ENCODE peak calls at places on chromosomes 6 and 20, in eight cellular contexts. K is lung microvascular endothelial cell; U is breast epithelium; J is H7; Q is stimulated activated CD8-positive, alpha-beta memory T cell treated with anti-CD3 and anti-CD28 coated beads, Interleukin-4, amount 100 ng/mL, for 4 hours; M is stomach; B is ELR; E is Right ventricle myocardium superior. Y is an unnamed sample.

GRCh38 chr6:141490982-141491381 is 641.7 kb upstream of the GJE1 start:
- DNase-seq in K (no peak), U (no peak), J (no peak), Q (no peak), M (no peak), B (no peak), E (no peak), Y (no peak)

GRCh38 chr20:63008541-63009043 is 1.8 kb upstream of the BHLHE23 start:
- DNase-seq in K (no peak), U (no peak), J (no peak), Q (no peak), M (no peak), B (no peak), E (no peak), Y (no peak)

GRCh38 chr6:26170181-26170580 is 83.0 kb downstream of the HFE start:
- DNase-seq in K (no peak), U (no peak), J (no peak), Q (no peak), M (no peak), B (no peak), E (no peak), Y (no peak)

GRCh38 chr6:72002415-72002814 is 116.1 kb downstream of the RIMS1 start:
- DNase-seq in K (no peak), U (no peak), J (no peak), Q (no peak), M (no peak), B (no peak), E (no peak), Y (no peak)

GRCh38 chr20:48618052-48618451 is 209.7 kb downstream of the PREX1 start:
- DNase-seq in K (no peak), U (no peak), J (no peak), Q (no peak), M (no peak), B (no peak), E (no peak), Y (no peak)

GRCh38 chr6:119749341-119749740 is 399.8 kb upstream of the MAN1A1 start:
- DNase-seq in K (no peak), U (no peak), J (no peak), Q (no peak), M (no peak), B (no peak), E (no peak), Y (no peak)

GRCh38 chr6:167898673-167899311 is 72.1 kb downstream of the AFDN start:
- DNase-seq in K (peak; percentile 63), U (no peak), J (no peak), Q (no peak), M (no peak), B (peak; percentile 69), E (no peak), Y (peak; percentile 6)

GRCh38 chr6:55174211-55175013 is at the start of gene HCRTR2:
- DNase-seq in K (no peak), U (no peak), J (no peak), Q (no peak), M (no peak), B (peak; percentile 9), E (no peak), Y (no peak)

GRCh38 chr6:104689551-104690205 is 170.0 kb downstream of the HACE1 start:
- DNase-seq in K (peak; percentile 56), U (no peak), J (no peak), Q (no peak), M (no peak), B (peak; percentile 76), E (no peak), Y (peak; percentile 21)

Y was measured in skeletal muscle cell.